ENCODE peak calls at places on chromosome 20, in seven cellular contexts. P, D, K, X, J, A and Z are unnamed samples.

GRCh38 chr20:43849496-43850197 is 65.0 kb upstream of the TOX2 start:
- DNase-seq in K (no peak), P (peak), D (peak), A (no peak), J (no peak), X (peak), Z (no peak)

GRCh38 chr20:58889334-58890072 is 37.0 kb downstream of the GNAS start:
- DNase-seq in A (no peak), K (no peak), P (peak), X (no peak), D (no peak), J (peak), Z (no peak)

GRCh38 chr20:11445161-11445560 is 472.5 kb upstream of the BTBD3 start:
- DNase-seq in A (no peak), J (no peak), P (no peak), K (no peak), D (no peak), X (peak), Z (no peak)

GRCh38 chr20:63658749-63659187 is 656 bp downstream of the RTEL1 start:
- DNase-seq in X (peak), A (no peak), J (no peak), D (no peak), P (peak), K (no peak), Z (no peak)

GRCh38 chr20:41268917-41269652 is 48.4 kb downstream of the ZHX3 start:
- DNase-seq in P (no peak), X (no peak), K (no peak), J (no peak), A (no peak), D (no peak), Z (no peak)

GRCh38 chr20:33059741-33060390 is 6.2 kb downstream of the BPIFB3 start:
- DNase-seq in P (no peak), J (no peak), K (no peak), D (no peak), X (no peak), A (no peak), Z (no peak)

GRCh38 chr20:2037296-2037914 is 43.5 kb upstream of the PDYN start:
- DNase-seq in X (no peak), P (no peak), K (no peak), J (no peak), D (no peak), A (no peak), Z (no peak)

GRCh38 chr20:618980-619379 is 8.9 kb upstream of the TCF15 start:
- DNase-seq in D (no peak), J (no peak), K (no peak), A (no peak), P (no peak), X (no peak), Z (no peak)

GRCh38 chr20:20450461-20451027 is 82.6 kb downstream of the INSM1 start:
- DNase-seq in X (peak), A (peak), K (no peak), D (no peak), J (no peak), P (peak), Z (no peak)

GRCh38 chr20:63381781-63382431 is 20.8 kb upstream of the CHRNA4 start:
- DNase-seq in A (no peak), K (peak), X (no peak), P (peak), J (no peak), D (peak), Z (peak)

GRCh38 chr20:64055893-64056638 is 6.6 kb upstream of the SOX18 start:
- DNase-seq in X (peak), K (no peak), J (no peak), P (no peak), A (no peak), D (peak), Z (no peak)

GRCh38 chr20:11838076-11838636 is 79.5 kb upstream of the BTBD3 start:
- DNase-seq in P (no peak), D (no peak), K (no peak), A (no peak), J (no peak), X (no peak), Z (no peak)

GRCh38 chr20:52978851-52979250 is 6.7 kb downstream of the TSHZ2 start:
- DNase-seq in A (no peak), P (no peak), K (no peak), X (peak), J (no peak), D (no peak), Z (no peak)

GRCh38 chr20:36859282-36859555 is 16.7 kb upstream of the TLDC2 start:
- DNase-seq in P (no peak), K (no peak), J (no peak), A (no peak), D (no peak), X (no peak), Z (no peak)

GRCh38 chr20:14401479-14402138 is 64.2 kb upstream of the FLRT3 start:
- DNase-seq in X (no peak), J (no peak), D (no peak), A (no peak), K (no peak), P (peak), Z (no peak)

GRCh38 chr20:19249515-19249914 is 37.1 kb downstream of the SLC24A3 start:
- DNase-seq in P (peak), K (no peak), D (peak), X (peak), J (no peak), A (no peak), Z (no peak)
- TF ChIP-seq CTCF in P (no peak), K (no peak), D (peak), X (no peak), J (no peak), A (no peak), Z (no peak)

GRCh38 chr20:38190166-38190565 is 25.1 kb upstream of the TGM2 start:
- DNase-seq in J (no peak), K (no peak), A (no peak), X (no peak), P (no peak), D (no peak), Z (no peak)

GRCh38 chr20:38184098-38184497 is 19.0 kb upstream of the TGM2 start:
- DNase-seq in J (no peak), A (no peak), K (no peak), X (no peak), P (no peak), D (peak), Z (no peak)

GRCh38 chr20:38186788-38187221 is 21.7 kb upstream of the TGM2 start:
- DNase-seq in X (no peak), P (peak), J (no peak), A (no peak), D (peak), K (no peak), Z (no peak)

GRCh38 chr20:38190936-38191371 is 25.9 kb upstream of the TGM2 start:
- DNase-seq in J (peak), X (no peak), A (no peak), K (no peak), P (no peak), D (no peak), Z (no peak)

DNA sequence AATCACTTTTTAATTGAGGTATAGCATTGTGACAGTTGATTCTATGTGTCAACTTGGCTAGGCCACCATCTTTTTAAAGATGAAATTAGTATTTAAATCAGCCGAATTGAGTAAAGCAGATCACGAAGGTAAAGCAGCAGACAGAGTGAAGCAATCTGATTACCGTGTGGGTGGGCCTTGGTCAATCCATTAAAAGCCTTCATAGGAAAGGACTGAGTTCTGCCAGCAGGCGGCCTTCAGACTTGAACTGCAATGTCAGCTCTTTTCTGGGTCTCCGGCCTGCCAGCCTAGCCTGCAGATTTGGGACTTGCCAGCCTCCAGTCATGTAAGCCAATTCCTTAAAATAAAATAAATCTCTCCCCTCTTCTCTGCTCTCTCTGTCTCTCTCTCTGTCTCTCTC is 22.4 kb upstream of the TGM2 start:
- DNase-seq in A (no peak), K (peak), J (no peak), D (no peak), P (no peak), X (no peak), Z (no peak)
- TF ChIP-seq CTCF in A (no peak), K (no peak), J (peak), D (no peak), P (no peak), X (peak), Z (no peak)

GRCh38 chr20:23061713-23062561 is 12.5 kb upstream of the THBD start:
- DNase-seq in P (peak), D (peak), J (peak), K (peak), X (peak), A (no peak), Z (no peak)
- TF ChIP-seq CTCF in P (peak), D (peak), J (peak), K (peak), X (peak), A (no peak), Z (peak)

GRCh38 chr20:46559685-46560440 is 9.4 kb upstream of the OCSTAMP start:
- DNase-seq in X (peak), D (no peak), P (no peak), A (no peak), K (no peak), J (no peak), Z (no peak)
- TF ChIP-seq CTCF in X (no peak), D (peak), P (no peak), A (no peak), K (no peak), J (no peak), Z (no peak)

GRCh38 chr20:38985603-38986170 is 23.5 kb downstream of the DHX35 start:
- DNase-seq in P (peak), X (peak), J (no peak), D (peak), K (no peak), A (no peak), Z (no peak)

GRCh38 chr20:38985060-38985459 is 22.9 kb downstream of the DHX35 start:
- DNase-seq in J (no peak), X (no peak), P (peak), D (peak), K (no peak), A (no peak), Z (no peak)

GRCh38 chr20:38990728-38991127 is 28.6 kb downstream of the DHX35 start:
- DNase-seq in A (no peak), K (no peak), D (no peak), P (no peak), X (no peak), J (no peak), Z (no peak)

GRCh38 chr20:38986663-38987062 is 24.5 kb downstream of the DHX35 start:
- DNase-seq in X (peak), J (no peak), A (no peak), D (no peak), K (no peak), P (no peak), Z (no peak)

DNA sequence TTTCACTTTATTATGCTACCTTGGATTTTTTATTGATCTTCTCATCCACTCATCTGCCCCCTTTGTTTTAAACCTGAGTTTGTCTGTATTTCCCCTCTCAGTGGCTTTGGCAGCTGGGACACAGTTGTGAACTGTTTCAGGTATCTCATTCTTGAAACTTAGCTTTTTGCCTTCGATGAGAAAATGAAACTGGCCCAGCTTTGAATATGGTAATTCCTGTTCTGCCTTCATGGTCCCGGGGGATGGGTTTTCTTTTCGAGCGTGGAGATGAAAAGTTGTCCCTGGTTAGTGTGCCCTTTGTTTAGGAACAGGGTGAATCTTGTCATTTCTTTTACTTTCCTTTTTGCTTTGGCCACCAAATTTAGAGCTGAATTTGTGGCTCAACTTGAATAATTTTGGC is 25.6 kb downstream of the DHX35 start:
- DNase-seq in D (no peak), A (no peak), K (no peak), J (no peak), X (no peak), P (no peak), Z (no peak)
- TF ChIP-seq CTCF in D (no peak), A (no peak), K (no peak), J (no peak), X (no peak), P (no peak), Z (no peak)